ENCODE peak calls at places on chromosomes 12 and 14, in four cellular contexts. K, U, R and M are unnamed samples.

GRCh38 chr14:100534528-100535286 is 52.5 kb downstream of the BEGAIN start:
- DNase-seq in K (peak), R (peak), U (no peak), M (no peak)

GRCh38 chr14:104119119-104119699 is 19.2 kb upstream of the KIF26A start:
- DNase-seq in K (no peak), R (no peak), U (no peak), M (no peak)

GRCh38 chr12:112333030-112333429 is 49.2 kb downstream of the HECTD4 start:
- DNase-seq in K (no peak), R (no peak), U (no peak), M (no peak)

GRCh38 chr12:26121323-26121740 is 3.5 kb downstream of the BHLHE41 start:
- DNase-seq in U (no peak), K (no peak), R (no peak), M (no peak)

GRCh38 chr14:55432628-55433027 is 7.8 kb downstream of the TBPL2 start:
- DNase-seq in K (no peak), R (no peak), U (no peak), M (no peak)

GRCh38 chr14:68576031-68576430 is 216.8 kb downstream of the ZFP36L1 start:
- DNase-seq in K (peak), U (peak), R (no peak), M (no peak)

GRCh38 chr12:101570022-101570421 is 24.7 kb upstream of the MYBPC1 start:
- DNase-seq in R (no peak), K (peak), U (peak), M (peak)

GRCh38 chr14:77120771-77121743 is 20.5 kb downstream of the ZDHHC22 start:
- DNase-seq in U (no peak), K (no peak), R (no peak), M (peak)

DNA sequence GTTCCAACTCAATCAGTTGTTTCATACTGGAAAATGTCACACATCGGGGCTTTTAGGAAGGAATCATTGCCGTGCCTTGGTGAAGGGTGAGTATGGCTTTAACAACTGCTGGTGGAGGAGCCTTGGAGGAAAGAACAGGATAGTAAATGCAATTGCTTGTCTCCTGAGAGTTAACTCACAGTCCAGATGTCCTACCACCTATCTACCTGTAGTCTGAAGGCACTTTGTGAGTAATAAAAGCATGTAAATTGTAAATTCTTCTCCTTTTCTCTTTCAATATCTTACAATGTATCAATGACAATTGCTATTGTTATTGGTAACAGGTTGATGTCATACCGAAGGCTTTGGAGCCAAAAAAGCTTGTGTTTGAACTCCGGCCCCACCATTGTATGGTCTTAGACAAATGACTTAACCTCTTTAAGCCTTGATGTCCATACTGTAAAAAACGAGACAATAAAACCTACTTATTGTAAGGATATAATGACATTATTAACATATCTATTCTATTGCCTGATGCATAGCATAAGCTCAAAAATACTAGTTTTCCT is 397.4 kb downstream of the ADAMTS20 start:
- DNase-seq in K (no peak), R (no peak), U (no peak), M (no peak)
- H3K4me3 ChIP-seq in K (no peak), R (no peak), U (no peak), M (no peak)

DNA sequence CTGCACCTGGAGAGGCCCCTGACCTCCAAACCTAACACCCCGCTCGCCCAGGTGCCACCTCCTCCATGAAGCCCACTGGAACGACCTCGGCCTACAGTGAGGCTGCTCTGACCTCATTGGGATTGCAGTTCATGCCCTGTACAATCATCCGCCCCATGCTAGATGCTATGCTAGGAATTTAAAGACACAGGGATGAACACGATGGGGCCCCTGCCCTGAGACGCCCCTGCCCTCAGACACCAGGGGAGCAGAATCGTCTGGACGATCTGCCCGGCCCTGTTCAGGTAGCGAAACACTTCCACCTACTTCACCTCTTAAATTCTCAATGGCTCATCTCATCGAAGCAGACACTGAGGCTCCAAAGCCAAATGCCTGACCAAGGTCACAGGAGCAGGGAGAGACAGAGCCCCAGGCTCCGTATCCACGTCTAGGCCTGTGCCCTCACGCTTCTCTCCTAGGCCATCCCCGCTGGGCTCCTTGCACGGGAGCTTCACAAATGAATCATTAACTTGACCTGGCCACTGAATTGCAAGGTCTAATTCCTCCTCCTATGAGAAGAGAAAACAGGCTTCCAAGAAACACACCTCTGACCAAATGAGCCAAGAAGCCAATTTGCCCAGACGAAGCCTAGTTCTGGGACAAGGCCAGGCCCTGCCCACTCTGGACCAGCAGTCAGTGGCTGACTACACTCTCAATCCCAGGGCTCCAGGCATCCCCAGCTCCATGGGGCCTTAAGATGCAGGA is 35.2 kb downstream of the SCARB1 start:
- DNase-seq in K (peak), R (no peak), U (no peak), M (no peak)
- H3K4me3 ChIP-seq in K (no peak), R (no peak), U (no peak), M (no peak)

GRCh38 chr12:117876492-117876816 is 92.3 kb downstream of the KSR2 start:
- DNase-seq in U (no peak), K (no peak), R (no peak), M (no peak)
- H3K4me3 ChIP-seq in U (no peak), K (no peak), R (no peak), M (no peak)

GRCh38 chr14:89429206-89430091 is 12.4 kb upstream of the FOXN3 start:
- DNase-seq in U (peak), R (no peak), K (peak), M (peak)
- H3K4me3 ChIP-seq in U (no peak), R (peak), K (peak), M (no peak)

GRCh38 chr14:73741876-73742519 is 27.8 kb upstream of the PNMA1 start:
- DNase-seq in U (peak), R (no peak), K (peak), M (no peak)
- H3K4me3 ChIP-seq in U (no peak), R (peak), K (peak), M (peak)

GRCh38 chr12:122979001-122979907 is 1.2 kb upstream of the ARL6IP4 start:
- DNase-seq in U (no peak), R (no peak), K (no peak), M (no peak)
- H3K4me3 ChIP-seq in U (no peak), R (peak), K (peak), M (peak)

DNA sequence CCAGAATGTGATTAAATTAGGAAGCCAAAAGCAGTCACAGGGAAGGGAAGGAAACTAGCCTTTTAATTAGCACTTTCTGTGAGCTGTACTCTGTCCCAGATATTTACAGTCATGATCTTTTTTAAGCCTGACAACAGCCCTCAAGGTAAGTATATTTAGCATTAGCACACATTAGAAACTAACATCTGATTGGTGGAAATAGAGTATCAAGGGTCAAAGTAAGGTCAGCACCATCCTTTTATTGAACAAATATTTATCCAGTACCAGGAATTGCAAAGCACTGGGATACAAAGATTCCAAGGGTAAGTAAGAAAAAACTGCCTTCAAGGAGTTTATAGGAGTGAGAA is 28.2 kb downstream of the RPGRIP1 start:
- DNase-seq in K (no peak), U (no peak), R (no peak), M (no peak)
- H3K4me3 ChIP-seq in K (peak), U (no peak), R (peak), M (no peak)

DNA sequence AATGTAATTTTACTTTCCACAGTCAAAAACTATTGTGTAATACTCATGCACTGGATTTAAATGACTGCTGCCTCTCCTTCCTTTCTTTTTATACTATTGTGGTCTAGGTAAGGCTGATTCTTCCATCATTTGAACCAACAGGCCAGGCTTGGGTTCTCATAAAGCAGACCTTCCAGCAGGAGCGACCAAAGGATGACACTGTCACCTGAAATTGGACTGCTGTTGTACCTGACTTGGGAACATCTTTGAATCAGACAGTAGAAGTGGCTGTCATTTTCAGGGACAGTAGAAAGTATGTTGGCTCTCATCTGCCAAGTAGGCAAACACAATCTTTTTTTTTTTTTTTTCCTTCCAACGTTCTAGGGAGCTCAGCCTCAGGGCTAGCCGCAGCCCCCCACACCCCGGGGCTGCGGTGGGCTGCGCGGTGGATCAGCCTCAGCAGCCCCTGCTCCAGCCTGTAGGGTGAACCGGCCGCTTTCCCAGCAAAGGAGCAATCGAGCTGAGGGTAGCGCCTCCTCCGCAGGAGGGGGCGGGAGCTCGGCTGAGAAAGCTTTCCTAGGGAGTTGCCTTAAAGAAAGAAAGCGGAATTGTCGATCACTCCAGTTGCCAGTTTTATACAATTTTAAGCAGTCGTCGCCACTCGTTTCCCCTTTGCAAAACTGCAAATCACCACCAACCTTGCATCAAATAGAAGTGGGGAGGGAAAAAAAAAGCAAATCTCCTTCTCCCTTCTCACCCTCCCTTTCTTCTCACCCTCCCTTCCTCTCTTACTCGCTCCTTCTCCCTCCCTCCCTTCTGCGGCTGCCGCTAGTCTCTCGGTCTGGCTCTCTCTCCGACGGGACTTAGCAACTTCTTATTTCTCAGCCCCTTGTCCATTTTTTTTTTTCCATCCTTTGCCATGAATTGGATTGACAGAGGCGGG is at the start of gene PDE3A:
- DNase-seq in U (peak), K (peak), R (peak), M (peak)
- H3K4me3 ChIP-seq in U (peak), K (peak), R (peak), M (peak)

DNA sequence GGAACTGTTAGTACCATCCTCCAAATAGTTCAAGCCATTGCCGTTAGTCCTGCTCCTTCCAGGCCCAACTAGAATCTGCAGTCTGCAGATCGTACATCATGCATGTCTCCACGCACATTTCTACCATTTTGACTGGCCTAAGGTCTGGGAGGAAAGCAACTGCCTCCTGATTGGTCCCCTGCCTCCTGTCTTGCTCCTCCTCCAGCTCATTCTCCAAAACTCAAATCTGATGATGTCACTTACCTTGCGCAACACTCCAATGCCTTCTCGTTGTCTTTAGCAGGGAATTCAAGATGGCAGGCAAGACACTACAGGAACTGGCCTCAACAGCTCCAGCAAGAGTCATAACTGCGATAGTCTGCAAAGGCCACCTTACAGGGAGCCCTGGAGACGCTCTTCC is 9.7 kb upstream of the HCAR1 start:
- DNase-seq in K (no peak), U (no peak), R (no peak), M (no peak)
- H3K4me3 ChIP-seq in K (no peak), U (no peak), R (no peak), M (no peak)

GRCh38 chr14:73460691-73461127 is 2.4 kb upstream of the NUMB start:
- DNase-seq in R (peak), U (peak), K (peak), M (peak)

GRCh38 chr14:73457935-73458218 is 469 bp downstream of the NUMB start:
- DNase-seq in R (peak), K (no peak), U (no peak), M (no peak)

GRCh38 chr14:73458219-73458976 is at the start of gene NUMB:
- DNase-seq in U (peak), R (peak), K (peak), M (peak)

GRCh38 chr14:73455294-73455693 is 3.1 kb downstream of the NUMB start:
- DNase-seq in K (no peak), R (no peak), U (peak), M (no peak)

DNA sequence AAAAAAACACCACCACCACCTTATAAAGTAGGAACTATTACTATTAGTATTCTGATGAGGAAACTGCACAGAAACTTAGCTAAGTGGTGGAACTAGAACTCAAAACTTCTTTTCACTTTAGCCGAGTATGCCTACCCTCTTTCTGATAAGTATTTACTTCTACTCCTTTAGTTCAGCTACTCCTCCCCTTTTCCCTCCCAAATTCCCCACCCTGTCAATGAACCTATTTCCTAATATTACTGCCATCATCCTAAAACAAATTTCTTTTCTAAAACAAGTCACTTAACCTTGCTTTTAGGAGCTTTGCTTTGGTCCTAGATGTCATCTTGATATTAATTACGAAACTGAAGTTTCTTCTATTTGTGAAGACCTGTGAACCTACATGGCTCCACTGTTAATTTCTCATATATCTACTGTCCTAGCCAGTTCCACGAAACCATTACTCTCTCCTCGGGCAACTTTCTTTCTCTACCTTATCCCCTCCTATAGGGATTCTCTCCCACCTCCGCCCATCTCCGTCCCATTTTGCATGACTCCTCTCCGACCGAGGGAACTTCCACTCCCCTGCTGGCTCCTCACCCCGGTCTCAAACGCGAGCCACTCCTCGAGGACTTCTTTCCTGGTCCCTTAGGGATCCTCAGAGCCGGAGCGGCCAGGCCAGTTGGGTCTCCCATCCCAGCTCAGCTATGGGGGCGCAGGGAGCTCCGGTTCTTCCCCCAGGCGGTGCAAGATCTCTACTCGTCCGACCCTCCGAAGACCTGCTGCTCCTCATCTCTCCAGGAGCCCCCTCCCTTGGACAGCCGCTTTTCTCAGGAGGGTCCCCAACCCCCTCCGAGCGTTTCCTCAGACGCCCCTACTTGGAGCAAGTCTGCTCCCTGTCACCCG is 1.1 kb downstream of the NUMB start:
- DNase-seq in K (peak), R (peak), U (peak), M (no peak)
- H3K4me3 ChIP-seq in K (peak), R (peak), U (peak), M (peak)